ENCODE peak calls at places on chromosomes 2 and 18, in seven cellular contexts. V is lung, H is Calu3, O is fibroblast of pulmonary artery, C is fibroblast of the conjunctiva, S is endothelial cell, I is NCI-H2029. Z is an unnamed sample.

GRCh38 chr2:80429251-80429650 is 124.7 kb upstream of the LRRTM1 start:
- DNase-seq in I (no peak), V (no peak), C (no peak), H (no peak), O (no peak), S (no peak), Z (no peak)

GRCh38 chr2:58428553-58429284 is 187.6 kb upstream of the FANCL start:
- DNase-seq in H (peak), O (no peak), C (no peak), S (peak), I (no peak), V (no peak), Z (no peak)

GRCh38 chr2:206275274-206276160 is 1.1 kb downstream of the ZDBF2 start:
- DNase-seq in H (no peak), S (peak), O (peak), I (no peak), V (no peak), C (no peak), Z (no peak)

GRCh38 chr18:75111673-75112485 is 97.1 kb downstream of the PTGR3 start:
- DNase-seq in V (no peak), I (no peak), S (no peak), H (no peak), O (no peak), C (no peak), Z (no peak)

GRCh38 chr2:10007921-10008808 is 35.2 kb upstream of the KLF11 start:
- DNase-seq in O (no peak), H (no peak), I (no peak), C (no peak), V (no peak), S (no peak), Z (no peak)

GRCh38 chr2:176986579-176986978 is 226.0 kb upstream of the HNRNPA3 start:
- DNase-seq in O (no peak), I (peak), V (no peak), S (no peak), C (no peak), H (no peak), Z (no peak)

GRCh38 chr18:59328683-59329082 is 10.2 kb upstream of the CPLX4 start:
- DNase-seq in V (no peak), O (no peak), C (no peak), I (no peak), S (no peak), H (no peak), Z (no peak)

GRCh38 chr2:173909846-173910245 is 55.3 kb downstream of the SP3 start:
- DNase-seq in S (no peak), I (no peak), O (peak), C (no peak), V (no peak), H (no peak), Z (no peak)

GRCh38 chr2:188776634-188777033 is 197.5 kb upstream of the COL3A1 start:
- DNase-seq in C (no peak), H (no peak), V (no peak), S (no peak), O (peak), I (no peak), Z (no peak)

GRCh38 chr2:234989183-234989701 is 37.4 kb downstream of the SH3BP4 start:
- DNase-seq in H (peak), I (peak), V (peak), C (no peak), S (no peak), O (peak), Z (no peak)

GRCh38 chr18:75809392-75809791 is 381.9 kb upstream of the SMIM21 start:
- DNase-seq in S (no peak), I (no peak), O (no peak), H (no peak), V (no peak), C (no peak), Z (no peak)

GRCh38 chr2:203733683-203734082 is 27.2 kb downstream of the CD28 start:
- DNase-seq in S (no peak), V (no peak), C (no peak), H (no peak), I (no peak), O (no peak), Z (no peak)

GRCh38 chr2:113842919-113843736 is 46.8 kb upstream of the ACTR3 start:
- DNase-seq in V (no peak), H (no peak), C (no peak), S (no peak), O (peak), I (no peak), Z (no peak)

GRCh38 chr2:216691210-216691741 is 4.1 kb downstream of the IGFBP5 start:
- DNase-seq in I (peak), V (peak), O (peak), S (no peak), C (peak), H (peak), Z (peak)

GRCh38 chr2:108910541-108911396 is 78.3 kb downstream of the EDAR start:
- DNase-seq in H (no peak), I (no peak), C (no peak), O (no peak), V (no peak), S (no peak), Z (no peak)

GRCh38 chr2:120312861-120313694 is 32.9 kb upstream of the INHBB start:
- DNase-seq in I (peak), V (peak), H (peak), S (peak), O (peak), C (peak), Z (peak)

GRCh38 chr2:53053958-53054357 is 713.6 kb upstream of the CHAC2 start:
- DNase-seq in H (no peak), I (no peak), O (no peak), S (no peak), C (no peak), V (no peak), Z (no peak)

GRCh38 chr2:8477511-8478132 is 204.2 kb upstream of the ID2 start:
- DNase-seq in I (no peak), V (no peak), O (no peak), C (no peak), S (no peak), H (no peak), Z (no peak)

GRCh38 chr2:241801611-241802420 is 7.2 kb upstream of the NEU4 start:
- DNase-seq in H (no peak), S (peak), C (no peak), I (no peak), O (no peak), V (peak), Z (no peak)

GRCh38 chr2:111663471-111663951 is 220.5 kb downstream of the ANAPC1 start:
- DNase-seq in C (no peak), H (no peak), S (no peak), O (peak), V (peak), I (no peak), Z (no peak)

GRCh38 chr18:76363451-76364120 is 131.5 kb downstream of the ZNF516 start:
- DNase-seq in S (no peak), V (no peak), H (no peak), I (no peak), C (no peak), O (peak), Z (no peak)

GRCh38 chr2:173414823-173415322 is 60.2 kb downstream of the CDCA7 start:
- DNase-seq in I (no peak), H (peak), V (no peak), S (no peak), O (peak), C (peak), Z (no peak)

GRCh38 chr2:230134496-230135073 is 65.9 kb upstream of the SLC16A14 start:
- DNase-seq in O (peak), V (no peak), S (no peak), C (peak), H (no peak), I (peak), Z (no peak)

GRCh38 chr2:238163494-238164198 is 4.9 kb downstream of the ERFE start:
- DNase-seq in O (no peak), H (peak), I (no peak), V (no peak), C (no peak), S (no peak), Z (no peak)